ENCODE peak calls at places on chromosomes 12 and 14, in six cellular contexts. A, U, N, M, F and D are unnamed samples.

GRCh38 chr12:52168019-52168717 is 23.6 kb downstream of the KRT80 start:
- DNase-seq in U (peak), F (no peak), M (no peak), N (no peak), A (no peak), D (peak)

GRCh38 chr12:20174776-20175175 is 193.6 kb upstream of the PDE3A start:
- DNase-seq in N (no peak), U (no peak), F (no peak), M (no peak), A (no peak), D (no peak)

GRCh38 chr12:89707992-89708792 is 446 bp downstream of the ATP2B1 start:
- DNase-seq in N (peak), M (peak), U (no peak), A (peak), F (peak), D (peak)

GRCh38 chr12:65902504-65902903 is 78.2 kb downstream of the HMGA2 start:
- DNase-seq in F (no peak), A (no peak), N (no peak), M (no peak), U (peak), D (no peak)

GRCh38 chr12:32644455-32644854 is 34.6 kb upstream of the DNM1L start:
- DNase-seq in A (no peak), M (no peak), F (no peak), U (no peak), N (no peak), D (no peak)

GRCh38 chr12:30110505-30110904 is 326.8 kb upstream of the TMTC1 start:
- DNase-seq in A (no peak), U (no peak), N (no peak), M (no peak), F (no peak), D (no peak)

GRCh38 chr14:85535916-85536834 is 6.2 kb downstream of the FLRT2 start:
- DNase-seq in U (peak), N (no peak), A (no peak), F (no peak), M (no peak), D (peak)

GRCh38 chr12:30417697-30418231 is 277.9 kb downstream of the IPO8 start:
- DNase-seq in A (no peak), F (no peak), M (no peak), U (peak), N (no peak), D (peak)

GRCh38 chr12:106072751-106073150 is 66.0 kb downstream of the NUAK1 start:
- DNase-seq in N (no peak), U (no peak), F (no peak), A (no peak), M (no peak), D (no peak)

GRCh38 chr14:71113376-71113775 is 206.1 kb downstream of the PCNX1 start:
- DNase-seq in N (no peak), M (no peak), F (no peak), A (no peak), U (no peak), D (no peak)

GRCh38 chr14:96442355-96442754 is 50.4 kb downstream of the AK7 start:
- DNase-seq in N (no peak), A (no peak), M (no peak), U (no peak), F (no peak), D (no peak)

GRCh38 chr14:65255029-65255545 is 152.8 kb upstream of the MAX start:
- DNase-seq in U (peak), M (no peak), N (no peak), A (no peak), F (peak), D (peak)

GRCh38 chr14:75984674-75985073 is 889 bp upstream of the IFT43 start:
- DNase-seq in A (no peak), U (no peak), M (no peak), N (no peak), F (no peak), D (no peak)

GRCh38 chr14:48963231-48963630 is 622.9 kb downstream of the RPS29 start:
- DNase-seq in F (no peak), M (no peak), U (no peak), A (no peak), N (no peak), D (no peak)

GRCh38 chr14:67722293-67722692 is 20.6 kb downstream of the RDH12 start:
- DNase-seq in F (no peak), M (no peak), U (no peak), A (no peak), N (peak), D (no peak)

GRCh38 chr12:113092478-113093408 is 36.2 kb downstream of the DTX1 start:
- DNase-seq in M (no peak), F (no peak), A (peak), U (peak), N (no peak), D (peak)

GRCh38 chr12:109264095-109264942 is 44.8 kb downstream of the FOXN4 start:
- DNase-seq in A (peak), N (peak), F (peak), M (peak), U (peak), D (peak)

GRCh38 chr12:78898416-78898815 is 33.8 kb downstream of the SYT1 start:
- DNase-seq in F (no peak), N (peak), U (no peak), M (no peak), A (no peak), D (peak)

GRCh38 chr12:18461738-18462137 is 200.4 kb downstream of the PIK3C2G start:
- DNase-seq in N (no peak), M (no peak), U (no peak), A (no peak), F (no peak), D (no peak)

GRCh38 chr14:61130512-61131260 is 149.6 kb downstream of the SLC38A6 start:
- DNase-seq in A (no peak), U (no peak), M (no peak), F (no peak), N (no peak), D (no peak)

GRCh38 chr14:104321151-104322130 is 183.1 kb downstream of the KIF26A start:
- DNase-seq in F (no peak), N (peak), U (no peak), M (no peak), A (no peak), D (no peak)

GRCh38 chr12:8780389-8780788 is 42.0 kb upstream of the A2ML1 start:
- DNase-seq in A (no peak), M (no peak), U (peak), N (no peak), F (peak), D (peak)

GRCh38 chr12:126899926-126900792 is 1366.8 kb upstream of the TMEM132C start:
- DNase-seq in A (no peak), M (no peak), F (no peak), U (no peak), N (no peak), D (no peak)

GRCh38 chr14:24197066-24197465 is 1.8 kb upstream of the TM9SF1 start:
- DNase-seq in A (no peak), M (no peak), U (no peak), F (no peak), N (no peak), D (no peak)

GRCh38 chr12:122921917-122922316 is 26.0 kb upstream of the VPS37B start:
- DNase-seq in U (no peak), M (no peak), A (no peak), N (no peak), F (no peak), D (no peak)

GRCh38 chr12:101945361-101946232 is 68.2 kb downstream of the DRAM1 start:
- DNase-seq in U (no peak), M (no peak), N (no peak), F (no peak), A (no peak), D (no peak)

GRCh38 chr12:321606-322326 is 59.1 kb upstream of the SLC6A13 start:
- DNase-seq in M (no peak), U (peak), F (peak), A (no peak), N (no peak), D (peak)
- TF ChIP-seq CTCF in M (no peak), U (peak), F (no peak), A (peak), N (no peak), D (peak)

GRCh38 chr14:35779368-35779767 is 29.7 kb downstream of the RALGAPA1 start:
- DNase-seq in F (no peak), A (no peak), M (no peak), N (no peak), U (no peak), D (no peak)
- TF ChIP-seq CTCF in F (no peak), A (no peak), M (no peak), N (no peak), U (no peak), D (no peak)

GRCh38 chr14:55158412-55158811 is 29.4 kb downstream of the LGALS3 start:
- DNase-seq in F (no peak), U (no peak), A (no peak), N (no peak), M (no peak), D (no peak)

GRCh38 chr14:55157080-55157479 is 28.0 kb downstream of the LGALS3 start:
- DNase-seq in F (no peak), A (no peak), M (no peak), N (no peak), U (no peak), D (no peak)

DNA sequence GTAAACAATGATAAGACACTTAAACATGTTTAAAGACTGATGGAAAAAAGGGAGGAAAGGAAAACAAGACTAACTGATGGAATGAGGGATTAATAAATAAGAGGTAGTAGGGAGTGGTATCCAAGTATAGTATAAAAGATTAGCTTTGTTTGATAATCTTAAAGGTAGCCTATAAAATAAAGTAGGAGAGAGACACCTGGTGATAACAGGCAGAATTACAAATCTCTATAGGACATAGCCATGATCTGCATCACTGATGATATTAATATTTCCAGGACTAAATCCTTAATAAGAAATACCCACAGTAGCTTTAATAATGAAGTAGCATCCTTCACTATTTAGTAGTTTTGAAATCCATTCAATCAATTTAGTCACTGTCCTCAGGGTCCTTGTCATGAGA is 30.4 kb downstream of the DLGAP5 start:
- DNase-seq in U (peak), M (no peak), N (no peak), F (no peak), A (no peak), D (peak)
- TF ChIP-seq CTCF in U (peak), M (peak), N (peak), F (peak), A (peak), D (peak)

DNA sequence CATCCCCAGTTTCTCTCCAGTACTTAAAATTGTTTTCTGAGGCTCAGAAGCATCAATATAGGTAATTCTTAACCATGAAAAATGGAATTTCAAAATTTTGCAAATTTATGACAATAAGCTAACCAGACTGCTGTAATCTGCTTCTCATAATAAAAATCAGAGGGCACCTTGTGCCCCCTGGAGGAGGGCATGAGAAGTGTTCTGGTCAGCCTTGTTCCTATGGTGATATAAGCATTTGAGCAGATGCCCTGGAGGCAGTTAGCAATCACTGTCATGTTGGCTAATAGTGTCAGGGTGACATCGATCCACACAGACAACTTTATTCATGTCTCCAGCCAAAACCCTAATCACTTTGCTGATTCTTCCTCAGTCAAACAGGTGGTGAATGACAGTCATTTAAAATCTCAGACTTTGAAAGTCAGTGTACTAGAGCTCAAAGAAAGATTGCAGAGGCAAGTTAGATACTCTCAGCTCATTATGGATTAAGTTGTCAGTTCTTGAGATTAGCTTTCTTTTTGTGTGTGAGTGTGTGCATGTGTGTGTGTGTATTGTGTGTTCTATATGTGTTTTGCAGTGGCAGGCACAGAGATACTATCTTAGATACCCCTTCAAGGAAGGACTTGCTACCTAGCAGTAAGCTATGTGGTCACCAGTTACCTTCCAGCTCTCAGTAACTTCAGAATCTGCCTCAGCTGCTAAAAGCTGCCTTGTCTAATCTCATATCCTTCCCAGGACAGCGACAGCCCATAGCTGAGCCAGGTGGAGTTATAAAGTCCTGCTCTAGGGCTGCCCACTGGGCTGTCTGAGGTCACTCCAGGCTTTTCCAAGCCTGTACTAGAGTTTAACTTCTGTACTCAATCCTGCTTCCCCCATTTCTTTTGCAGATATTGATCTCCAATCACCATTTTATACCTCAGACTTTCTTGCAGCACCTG is 942.8 kb downstream of the GALC start:
- DNase-seq in U (peak), A (no peak), M (no peak), F (peak), N (no peak), D (peak)
- TF ChIP-seq CTCF in U (peak), A (peak), M (no peak), F (peak), N (no peak), D (peak)

DNA sequence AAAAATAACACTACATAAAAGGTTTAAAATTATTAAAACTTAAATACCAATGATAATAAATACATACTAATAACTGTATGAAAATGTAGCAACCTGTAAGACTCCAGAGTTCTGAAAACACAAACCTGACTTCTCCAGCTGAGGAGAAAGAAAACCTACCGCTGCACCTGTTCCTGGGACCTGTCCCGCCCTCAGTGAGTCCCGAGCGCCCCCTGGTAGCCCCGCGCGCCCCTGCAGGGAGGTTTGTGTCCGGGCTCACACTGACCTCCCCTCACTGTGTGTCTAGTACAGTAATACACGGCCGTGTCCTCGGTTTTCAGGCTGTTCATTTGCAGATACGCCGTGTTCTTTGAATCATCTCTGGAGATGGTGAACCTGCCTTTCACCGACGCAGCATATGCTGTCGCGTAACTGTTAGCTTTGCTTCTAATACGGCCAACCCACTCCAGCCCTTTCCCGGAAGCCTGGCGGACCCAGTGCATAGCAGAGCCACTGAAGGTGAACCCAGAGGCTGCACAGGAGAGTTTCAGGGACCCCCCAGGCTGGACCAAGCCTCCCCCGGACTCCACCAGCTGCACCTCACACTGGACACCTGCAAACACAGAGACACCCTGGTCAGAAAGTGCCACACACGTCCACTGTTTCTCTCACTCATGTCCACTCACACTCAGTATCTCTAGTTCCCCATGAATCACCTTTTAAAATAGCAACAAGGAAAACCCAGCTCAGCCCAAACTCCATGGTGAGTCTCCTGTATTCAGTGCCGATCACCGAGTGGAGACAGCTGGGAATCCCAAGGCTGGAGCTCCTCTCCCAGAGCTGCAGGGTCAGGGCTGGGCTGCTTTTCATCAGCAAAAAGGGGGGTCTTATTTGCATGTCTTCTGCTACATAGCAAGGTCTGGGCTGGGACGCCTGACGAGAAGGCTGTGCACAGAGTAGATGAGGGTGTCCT is 1276.3 kb downstream of the TMEM121 start:
- DNase-seq in A (no peak), M (no peak), U (no peak), F (peak), N (no peak), D (no peak)
- TF ChIP-seq CTCF in A (no peak), M (no peak), U (no peak), F (peak), N (no peak), D (no peak)

DNA sequence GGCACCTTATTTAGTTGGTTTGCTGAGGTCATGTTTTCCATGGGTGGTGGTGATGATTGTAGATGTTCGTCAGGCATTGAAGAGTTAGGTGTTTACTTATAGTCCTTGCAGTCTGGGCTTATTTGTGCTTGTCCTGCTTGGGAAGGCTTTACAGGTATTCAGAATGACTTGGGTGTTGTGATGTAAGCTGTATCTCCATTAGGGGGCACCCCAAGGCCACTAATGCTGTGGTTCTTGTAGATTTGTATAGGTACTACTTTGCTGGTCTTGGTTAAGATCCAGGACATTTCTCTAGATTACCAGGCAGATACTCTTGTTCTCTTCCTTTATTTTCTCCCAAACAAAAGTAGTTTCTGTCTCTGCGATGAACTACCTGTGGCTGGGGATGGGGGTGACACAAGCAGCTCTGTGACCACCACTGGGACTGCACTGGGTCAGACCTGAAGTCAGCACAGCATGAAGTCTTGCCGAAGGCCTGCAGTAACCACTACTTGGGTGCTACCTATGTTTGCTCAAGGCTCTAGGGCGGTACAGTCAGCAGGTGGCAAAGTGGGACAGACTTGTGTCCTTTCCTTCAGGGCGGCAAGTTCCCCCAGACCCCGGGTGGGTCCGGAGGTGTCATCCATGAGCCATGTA is 35.8 kb upstream of the FBXO33 start:
- DNase-seq in U (peak), M (no peak), N (no peak), A (no peak), F (peak), D (peak)
- TF ChIP-seq CTCF in U (peak), M (no peak), N (no peak), A (peak), F (peak), D (peak)

GRCh38 chr12:41936333-41936732 is 208.3 kb downstream of the GXYLT1 start:
- DNase-seq in A (no peak), M (no peak), F (no peak), U (no peak), N (no peak), D (no peak)
- TF ChIP-seq CTCF in A (no peak), M (no peak), F (no peak), U (no peak), N (no peak), D (no peak)